ENCODE peak calls at places on chromosomes 6 and 20, in five cellular contexts. T is NCI-H345; D is stimulated activated CD8-positive, alpha-beta memory T cell treated with anti-CD3 and anti-CD28 coated beads, Interleukin-7, amount 100 ng/mL, for 4 hours; Z is AG09319; A is MG63. N is an unnamed sample.

GRCh38 chr6:165301372-165302246 is 7.8 kb downstream of the C6orf118 start:
- DNase-seq in T (no peak), D (no peak), Z (no peak), A (no peak), N (no peak)

GRCh38 chr6:111382476-111383294 is 100.3 kb downstream of the REV3L start:
- DNase-seq in T (no peak), D (no peak), Z (no peak), A (no peak), N (no peak)

GRCh38 chr6:35363293-35363750 is 21.0 kb downstream of the PPARD start:
- DNase-seq in T (no peak), D (no peak), Z (no peak), A (no peak), N (no peak)

GRCh38 chr20:25626779-25627178 is 3.0 kb upstream of the NANP start:
- DNase-seq in T (no peak), D (no peak), Z (no peak), A (no peak), N (no peak)

GRCh38 chr20:2394411-2395055 is 13.8 kb downstream of the TGM6 start:
- DNase-seq in T (no peak), D (no peak), Z (no peak), A (no peak), N (no peak)

GRCh38 chr6:39978240-39978639 is 44.0 kb upstream of the MOCS1 start:
- DNase-seq in T (no peak), D (no peak), Z (no peak), A (no peak), N (no peak)

GRCh38 chr20:43558412-43559146 is at the start of gene SGK2:
- DNase-seq in T (no peak), D (no peak), Z (no peak), A (peak), N (peak)

GRCh38 chr20:5197847-5198650 is 71.2 kb downstream of the CDS2 start:
- DNase-seq in T (no peak), D (no peak), Z (no peak), A (no peak), N (no peak)

GRCh38 chr6:120214097-120214496 is 864.5 kb upstream of the MAN1A1 start:
- DNase-seq in T (no peak), D (no peak), Z (no peak), A (no peak), N (no peak)

GRCh38 chr6:117463762-117464665 is 18.5 kb upstream of the DCBLD1 start:
- DNase-seq in T (no peak), D (no peak), Z (no peak), A (peak), N (peak)

GRCh38 chr6:63689421-63689820 is 53.8 kb downstream of the PHF3 start:
- DNase-seq in T (no peak), D (no peak), Z (no peak), A (no peak), N (no peak)